ENCODE peak calls at places on chromosomes 13 and 19, in four cellular contexts. C is H1, U is mesendoderm, F is trophoblast cell. N is an unnamed sample. For H3K79me2, the result is how much of the 10 kb centered on the place peaks cover.

GRCh38 chr13:36919833-36920611 is at the start of gene SMAD9:
- DNase-seq in U (peak), F (peak), C (peak), N (peak)

GRCh38 chr19:44662686-44663085 is 8.6 kb upstream of the CEACAM19 start:
- DNase-seq in C (no peak), F (no peak), U (no peak), N (no peak)

GRCh38 chr13:114194853-114195252 is 15.8 kb downstream of the CFAP97D2 start:
- DNase-seq in U (no peak), C (no peak), F (no peak), N (no peak)

GRCh38 chr19:57708641-57709354 is at the start of gene ZNF154:
- DNase-seq in U (peak), C (peak), F (no peak), N (peak)

GRCh38 chr13:99353836-99354235 is 46.6 kb upstream of the GPR183 start:
- DNase-seq in C (peak), U (no peak), F (no peak), N (no peak)

GRCh38 chr19:50921391-50922315 is 10.5 kb upstream of the KLK4 start:
- DNase-seq in F (no peak), U (no peak), C (peak), N (no peak)

GRCh38 chr13:50198508-50198907 is 183.3 kb downstream of the KCNRG start:
- DNase-seq in C (no peak), F (no peak), U (no peak), N (no peak)

GRCh38 chr13:32060319-32060924 is 28.8 kb downstream of the FRY start:
- DNase-seq in C (no peak), F (no peak), U (peak), N (no peak)

GRCh38 chr13:76852991-76853390 is 33.2 kb downstream of the KCTD12 start:
- DNase-seq in F (peak), U (no peak), C (no peak), N (no peak)

GRCh38 chr13:74114202-74114601 is 20.0 kb downstream of the KLF12 start:
- DNase-seq in C (no peak), F (no peak), U (no peak), N (no peak)

GRCh38 chr13:25171517-25172302 is at the start of gene AMER2:
- DNase-seq in U (peak), C (peak), F (peak), N (no peak)

GRCh38 chr19:51690359-51691121 is 2.6 kb upstream of the SPACA6 start:
- DNase-seq in U (peak), C (peak), F (peak), N (peak)

GRCh38 chr19:42203700-42204099 is 13.8 kb downstream of the DEDD2 start:
- DNase-seq in U (no peak), C (no peak), F (no peak), N (no peak)

GRCh38 chr13:107124129-107124718 is 556.3 kb upstream of the ARGLU1 start:
- DNase-seq in F (no peak), U (peak), C (no peak), N (no peak)

GRCh38 chr13:22218784-22219183 is 547.9 kb downstream of the FGF9 start:
- DNase-seq in U (no peak), F (no peak), C (no peak), N (no peak)

DNA sequence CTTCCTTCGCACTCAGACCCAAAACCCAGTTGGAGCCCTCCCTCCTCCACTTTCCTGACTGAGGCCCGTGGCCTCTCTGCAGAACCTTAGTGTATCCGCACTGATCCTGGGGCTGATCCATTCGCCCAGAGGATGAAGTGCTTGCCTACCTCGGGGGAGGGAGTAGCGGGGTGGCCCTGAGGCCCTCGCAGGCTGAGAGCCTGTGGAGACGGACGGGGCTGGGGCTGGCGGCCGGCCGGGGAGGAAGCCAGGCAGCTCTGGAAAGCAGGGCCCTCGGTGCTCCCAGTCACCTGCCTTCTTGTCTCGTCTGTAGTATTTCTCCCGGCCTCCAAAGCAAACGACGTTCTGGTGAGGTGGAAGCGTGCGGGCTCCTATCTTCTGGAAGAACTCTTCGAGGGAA is 1.3 kb downstream of the PROZ start:
- DNase-seq in C (no peak), U (no peak), F (no peak), N (peak)
- H4K8ac ChIP-seq in C (no peak), U (no peak), F (no peak), N (no peak)

DNA sequence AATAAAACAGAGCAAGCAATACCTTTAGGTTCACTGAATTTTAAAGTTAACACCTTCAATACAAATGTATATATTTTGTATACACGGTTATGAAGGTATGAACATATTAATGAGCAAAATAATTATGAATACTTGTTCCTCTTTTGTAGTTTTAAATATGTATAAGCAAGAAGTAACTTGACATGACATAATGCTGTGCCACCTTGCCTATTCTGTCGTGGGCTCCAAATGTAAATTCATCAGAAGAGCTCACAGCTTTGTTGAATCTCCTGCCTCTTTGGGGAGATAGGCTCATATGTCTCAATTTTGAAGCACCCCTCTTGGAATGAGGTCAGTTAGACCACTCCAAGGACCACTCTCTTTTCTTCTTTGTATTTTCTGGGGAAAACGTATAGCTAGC is 59.3 kb downstream of the LRCH1 start:
- DNase-seq in U (no peak), F (no peak), C (no peak), N (no peak)
- H3K79me2 ChIP-seq in U (under half), F (under half), C (under half), N (under half)

GRCh38 chr19:1491849-1492170 is 829 bp downstream of the REEP6 start:
- DNase-seq in C (no peak), F (no peak), U (no peak), N (no peak)
- H3K23ac ChIP-seq in C (no peak), F (no peak), U (no peak), N (no peak)

GRCh38 chr19:35723671-35724070 is 5.9 kb downstream of the KMT2B start:
- DNase-seq in F (no peak), U (no peak), C (no peak), N (no peak)
- H4K8ac ChIP-seq in F (no peak), U (no peak), C (no peak), N (no peak)

DNA sequence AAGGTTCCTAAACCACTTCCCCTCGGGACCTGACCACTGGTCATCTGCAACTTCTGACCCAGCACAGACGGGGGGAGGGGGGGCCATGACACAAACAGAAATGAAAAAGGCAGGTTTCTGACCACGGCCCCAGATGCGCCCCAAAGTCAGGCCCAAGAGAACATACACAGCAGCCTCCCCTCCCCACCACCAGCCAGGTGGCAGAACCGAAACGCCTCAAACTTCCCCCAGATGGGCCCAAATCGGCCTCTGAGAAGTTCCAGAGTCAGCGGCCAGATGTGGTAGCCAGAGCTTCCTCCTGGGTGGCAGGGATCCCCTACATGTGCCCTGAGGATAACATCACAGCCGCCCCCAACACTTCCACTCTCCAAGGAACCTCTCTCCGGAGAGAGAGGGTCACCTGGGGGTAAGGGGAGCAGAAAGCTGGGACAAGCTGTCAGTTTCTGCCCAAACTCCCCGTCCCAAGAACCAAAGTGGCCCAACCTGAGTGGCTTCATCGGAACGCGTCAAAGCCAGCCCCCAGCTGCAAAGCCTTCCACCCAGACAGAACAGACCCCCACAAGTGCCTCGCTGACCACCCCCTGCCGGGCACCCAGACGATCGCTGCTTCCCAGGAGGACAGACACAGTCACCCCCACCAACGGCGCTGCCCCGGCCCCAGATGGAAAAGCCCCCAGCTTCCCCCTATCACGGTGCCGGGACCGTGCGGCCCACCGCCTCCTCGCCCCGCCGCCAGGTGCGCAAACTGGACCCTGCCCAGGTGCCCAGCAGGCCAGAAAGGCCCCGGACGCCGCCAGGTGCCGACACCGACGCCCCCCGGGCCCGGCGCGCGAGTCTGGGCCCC is 800 bp downstream of the ELL start:
- DNase-seq in U (peak), F (no peak), C (peak), N (peak)
- H3K79me2 ChIP-seq in U (under half), F (under half), C (under half), N (under half)

GRCh38 chr19:10270180-10270615 is 722 bp upstream of the ICAM1 start:
- DNase-seq in C (peak), U (no peak), F (peak), N (peak)
- H3K23ac ChIP-seq in C (no peak), U (no peak), F (no peak), N (no peak)

GRCh38 chr13:42821437-42821836 is 40.1 kb downstream of the FAM216B start:
- DNase-seq in U (no peak), C (no peak), F (no peak), N (no peak)
- H4K8ac ChIP-seq in U (no peak), C (no peak), F (no peak), N (no peak)

GRCh38 chr19:38699647-38700349 is 44.5 kb downstream of the CAPN12 start:
- DNase-seq in C (no peak), U (no peak), F (no peak), N (no peak)
- H3K79me2 ChIP-seq in C (under half), U (under half), F (under half), N (under half)

N was measured in H9.